ENCODE peak calls at places on chromosomes 7 and 10, in four cellular contexts. V, M, Z and G are unnamed samples.
A peak's percentile ranks its signal among the peaks of the same experiment; 100 is the strongest.

GRCh38 chr10:78570633-78571032 is 498.1 kb upstream of the ZMIZ1 start:
- DNase-seq in M (no peak), Z (no peak), V (no peak), G (peak; percentile 27)

GRCh38 chr7:41147651-41148360 is 555.1 kb downstream of the INHBA start:
- DNase-seq in Z (no peak), V (no peak), M (no peak), G (no peak)

GRCh38 chr10:110841767-110842267 is 29.9 kb upstream of the PDCD4 start:
- DNase-seq in M (no peak), Z (no peak), V (no peak), G (peak; percentile 39)

GRCh38 chr7:30977896-30978564 is 14.3 kb downstream of the GHRHR start:
- DNase-seq in M (no peak), Z (no peak), V (no peak), G (peak; percentile 84)

GRCh38 chr10:77889277-77889903 is 37.2 kb downstream of the DLG5 start:
- DNase-seq in M (no peak), V (no peak), Z (peak; percentile 92), G (peak; percentile 67)

GRCh38 chr7:93890464-93891068 is at the start of gene TFPI2:
- DNase-seq in Z (peak; percentile 27), M (no peak), V (peak; percentile 21), G (peak; percentile 71)

GRCh38 chr7:99498546-99498944 is 1.5 kb downstream of the ZNF394 start:
- DNase-seq in V (no peak), M (peak; percentile 48), Z (no peak), G (peak; percentile 33)

GRCh38 chr7:116653646-116654045 is 18.4 kb upstream of the MET start:
- DNase-seq in V (no peak), Z (peak; percentile 51), M (no peak), G (no peak)

GRCh38 chr10:34061846-34062245 is 727.4 kb upstream of the NRP1 start:
- DNase-seq in V (no peak), Z (no peak), M (no peak), G (no peak)

GRCh38 chr10:129758180-129758579 is 205.9 kb downstream of the EBF3 start:
- DNase-seq in M (no peak), V (no peak), Z (peak; percentile 13), G (no peak)

GRCh38 chr7:151247611-151248176 is 800 bp downstream of the SMARCD3 start:
- DNase-seq in Z (no peak), V (no peak), M (no peak), G (no peak)

GRCh38 chr10:32163774-32164148 is 107.5 kb upstream of the KIF5B start:
- DNase-seq in M (no peak), Z (no peak), V (no peak), G (no peak)

GRCh38 chr10:30456262-30456661 is 22.3 kb downstream of the MAP3K8 start:
- DNase-seq in V (peak; percentile 22), Z (no peak), M (no peak), G (no peak)

GRCh38 chr7:105874055-105874454 is 2.3 kb downstream of the ATXN7L1 start:
- DNase-seq in V (no peak), Z (no peak), M (no peak), G (no peak)

GRCh38 chr7:68699090-68699711 is 899.1 kb upstream of the AUTS2 start:
- DNase-seq in Z (no peak), M (no peak), V (no peak), G (no peak)

GRCh38 chr7:117809958-117810357 is 63.3 kb downstream of the CTTNBP2 start:
- DNase-seq in V (no peak), M (no peak), Z (no peak), G (no peak)

GRCh38 chr7:129199406-129199805 is 11.0 kb downstream of the SMO start:
- DNase-seq in V (no peak), M (no peak), Z (no peak), G (no peak)

GRCh38 chr10:77922551-77923179 is 3.9 kb downstream of the DLG5 start:
- DNase-seq in V (no peak), M (no peak), Z (no peak), G (peak; percentile 8)

GRCh38 chr7:95883208-95883607 is 110.9 kb downstream of the DYNC1I1 start:
- DNase-seq in V (no peak), Z (no peak), M (no peak), G (no peak)

GRCh38 chr10:46077141-46077554 is 31.1 kb upstream of the MSMB start:
- DNase-seq in V (no peak), Z (no peak), M (no peak), G (no peak)

GRCh38 chr7:47291461-47292051 is 290.4 kb downstream of the TNS3 start:
- DNase-seq in Z (no peak), V (no peak), M (no peak), G (no peak)

GRCh38 chr7:132394283-132395003 is 181.8 kb downstream of the PLXNA4 start:
- DNase-seq in M (no peak), Z (no peak), V (no peak), G (no peak)

GRCh38 chr10:101018600-101019439 is 12.1 kb downstream of the PDZD7 start:
- DNase-seq in V (peak; percentile 84), M (peak; percentile 88), Z (no peak), G (peak; percentile 97)

GRCh38 chr7:102991540-102992214 is 78.9 kb downstream of the LRRC17 start:
- DNase-seq in V (no peak), Z (no peak), M (no peak), G (no peak)

GRCh38 chr7:44175730-44176129 is 13.5 kb downstream of the GCK start:
- DNase-seq in M (no peak), Z (no peak), V (no peak), G (no peak)

GRCh38 chr10:98675902-98676301 is 229.2 kb upstream of the HPS1 start:
- DNase-seq in V (no peak), M (no peak), Z (no peak), G (no peak)
- H3K4me3 ChIP-seq in V (no peak overlapping the region), M (no peak overlapping the region), Z (no peak overlapping the region), G (no peak overlapping the region)

GRCh38 chr10:113630929-113631533 is 32.8 kb downstream of the NRAP start:
- DNase-seq in Z (no peak), M (no peak), V (no peak), G (no peak)
- H3K36me3 ChIP-seq in Z (no peaks in the 10 kb centered on the region), M (no peaks in the 10 kb centered on the region), V (peaks cover 65% of the 10 kb centered on the region), G (no peaks in the 10 kb centered on the region)

GRCh38 chr7:27251136-27251512 is 8.5 kb downstream of the EVX1 start:
- DNase-seq in M (no peak), V (no peak), Z (no peak), G (no peak)
- H3K4me3 ChIP-seq in M (peak overlapping the region; percentile 35), V (peak overlapping the region; percentile 43), Z (no peak overlapping the region), G (no peak overlapping the region)

GRCh38 chr10:11787374-11787773 is 35.8 kb upstream of the PROSER2 start:
- DNase-seq in M (no peak), Z (no peak), V (no peak), G (no peak)
- H3K36me3 ChIP-seq in M (no peaks in the 10 kb centered on the region), Z (no peaks in the 10 kb centered on the region), V (no peaks in the 10 kb centered on the region), G (no peaks in the 10 kb centered on the region)

GRCh38 chr10:125515571-125515970 is 167.4 kb downstream of the TEX36 start:
- DNase-seq in M (no peak), Z (no peak), V (no peak), G (no peak)

GRCh38 chr10:125521721-125522680 is 161.0 kb downstream of the TEX36 start:
- DNase-seq in Z (no peak), V (no peak), M (no peak), G (peak; percentile 92)

GRCh38 chr10:125523347-125523746 is 159.6 kb downstream of the TEX36 start:
- DNase-seq in Z (no peak), M (no peak), V (no peak), G (no peak)

DNA sequence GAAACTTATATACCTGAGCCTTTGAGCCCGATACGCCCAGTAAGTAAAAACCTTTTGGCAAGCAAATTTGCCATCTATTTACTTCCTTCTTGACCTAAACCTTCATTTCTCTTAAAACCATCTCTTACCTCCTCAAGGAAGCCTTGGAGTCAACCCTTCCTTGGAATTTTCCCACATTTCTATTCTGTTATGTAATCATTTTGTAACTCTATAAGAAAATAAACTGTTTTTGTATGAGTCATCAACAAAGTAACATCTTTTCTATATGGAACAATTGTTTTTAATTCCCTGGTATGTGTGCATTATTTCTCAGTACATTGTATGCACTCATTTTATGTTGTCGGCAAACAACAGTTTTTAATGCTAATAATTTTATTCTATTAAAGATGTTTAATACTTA is 162.0 kb downstream of the TEX36 start:
- DNase-seq in Z (no peak), V (no peak), M (no peak), G (no peak)
- H3K4me3 ChIP-seq in Z (no peak overlapping the region), V (no peak overlapping the region), M (no peak overlapping the region), G (no peak overlapping the region)